ENCODE peak calls at places on chromosomes 12 and 14, in five cellular contexts. B is hepatocyte, O is PC-3, J is HCT116, T is fibroblast of lung. A is an unnamed sample.

GRCh38 chr14:91983571-91983970 is 36.1 kb upstream of the FBLN5 start:
- DNase-seq in J (no peak), O (no peak), B (no peak), T (no peak), A (no peak)

GRCh38 chr12:124747426-124748161 is 116.1 kb downstream of the SCARB1 start:
- DNase-seq in T (peak), O (peak), B (peak), J (no peak), A (peak)

GRCh38 chr14:54087376-54087775 is 130.8 kb upstream of the BMP4 start:
- DNase-seq in O (no peak), B (no peak), J (no peak), T (no peak), A (no peak)

GRCh38 chr14:68513838-68514610 is 278.8 kb downstream of the ZFP36L1 start:
- DNase-seq in O (no peak), B (no peak), J (no peak), T (no peak), A (peak)

GRCh38 chr12:93526786-93527428 is 45.6 kb upstream of the SOCS2 start:
- DNase-seq in J (peak), B (peak), O (peak), T (peak), A (peak)

GRCh38 chr12:67388331-67389163 is 119.4 kb downstream of the CAND1 start:
- DNase-seq in B (peak), T (no peak), J (no peak), O (peak), A (no peak)

GRCh38 chr14:58078471-58078870 is 73.5 kb downstream of the ARMH4 start:
- DNase-seq in T (no peak), O (no peak), J (no peak), B (no peak), A (no peak)

GRCh38 chr12:127811988-127812387 is 455.0 kb upstream of the TMEM132C start:
- DNase-seq in B (peak), J (no peak), O (no peak), T (no peak), A (no peak)

GRCh38 chr14:92680781-92681650 is 67.4 kb downstream of the LGMN start:
- DNase-seq in B (peak), J (peak), T (peak), O (peak), A (peak)

GRCh38 chr14:91368681-91369416 is 48.8 kb downstream of the CCDC88C start:
- DNase-seq in T (no peak), J (no peak), B (no peak), O (no peak), A (no peak)

GRCh38 chr14:104877066-104877805 is 12.2 kb downstream of the CEP170B start:
- DNase-seq in T (no peak), O (no peak), J (no peak), B (no peak), A (no peak)

GRCh38 chr12:9083793-9084192 is 31.9 kb downstream of the A2M start:
- DNase-seq in O (no peak), T (no peak), B (no peak), J (no peak), A (no peak)

GRCh38 chr12:130334937-130335336 is 2.8 kb upstream of the PIWIL1 start:
- DNase-seq in J (no peak), B (no peak), O (no peak), T (no peak), A (peak)

GRCh38 chr14:98963610-98964009 is 308.4 kb downstream of the BCL11B start:
- DNase-seq in T (no peak), O (no peak), J (no peak), B (no peak), A (no peak)

GRCh38 chr14:80260649-80261048 is 49.3 kb upstream of the DIO2 start:
- DNase-seq in T (peak), O (no peak), B (no peak), J (no peak), A (no peak)

GRCh38 chr12:89752331-89752730 is 43.7 kb upstream of the ATP2B1 start:
- DNase-seq in B (no peak), J (no peak), T (no peak), O (no peak), A (no peak)

GRCh38 chr12:106581543-106582263 is 1.1 kb upstream of the RFX4 start:
- DNase-seq in J (no peak), B (peak), T (no peak), O (no peak), A (no peak)

GRCh38 chr12:30993766-30994165 is 67.2 kb downstream of the TSPAN11 start:
- DNase-seq in J (no peak), O (no peak), B (no peak), T (no peak), A (no peak)

GRCh38 chr12:8603858-8604257 is 8.8 kb downstream of the AICDA start:
- DNase-seq in O (no peak), T (no peak), B (no peak), J (no peak), A (no peak)

GRCh38 chr12:90909069-90909676 is 45.8 kb downstream of the CCER1 start:
- DNase-seq in T (peak), J (peak), O (peak), B (peak), A (peak)

GRCh38 chr14:99590746-99591555 is 13.1 kb downstream of the CCDC85C start:
- DNase-seq in B (no peak), J (no peak), T (peak), O (no peak), A (no peak)

GRCh38 chr14:101717663-101718490 is 43.6 kb upstream of the PPP2R5C start:
- DNase-seq in O (no peak), J (no peak), B (no peak), T (no peak), A (no peak)

GRCh38 chr14:61003571-61003970 is 22.5 kb downstream of the SLC38A6 start:
- DNase-seq in T (no peak), B (no peak), O (no peak), J (no peak), A (peak)

GRCh38 chr14:65772901-65773574 is 360.5 kb downstream of the FUT8 start:
- DNase-seq in O (no peak), J (no peak), T (no peak), B (no peak), A (no peak)

GRCh38 chr14:62692490-62693106 is 352.7 kb downstream of the KCNH5 start:
- DNase-seq in B (peak), T (peak), O (no peak), J (no peak), A (peak)

GRCh38 chr12:106115450-106115849 is 23.3 kb downstream of the NUAK1 start:
- DNase-seq in O (no peak), J (no peak), T (no peak), B (no peak), A (no peak)

GRCh38 chr12:108565976-108566375 is 3.6 kb downstream of the ISCU start:
- DNase-seq in J (peak), O (peak), T (peak), B (no peak), A (peak)

GRCh38 chr14:64934338-64934939 is 8.1 kb downstream of the GPX2 start:
- DNase-seq in T (no peak), O (no peak), B (no peak), J (no peak), A (no peak)

GRCh38 chr12:22828059-22828458 is 203.1 kb downstream of the ETNK1 start:
- DNase-seq in T (no peak), B (no peak), J (no peak), O (peak), A (no peak)

GRCh38 chr14:100698066-100698465 is 28.6 kb upstream of the DLK1 start:
- DNase-seq in T (no peak), J (no peak), O (no peak), B (no peak), A (no peak)

GRCh38 chr12:47954058-47954457 is 9.3 kb upstream of the TMEM106C start:
- DNase-seq in O (peak), J (no peak), T (no peak), B (no peak), A (peak)

GRCh38 chr14:84825481-84825880 is 704.5 kb upstream of the FLRT2 start:
- DNase-seq in J (no peak), O (peak), T (peak), B (no peak), A (peak)

GRCh38 chr14:86788229-86788628 is 1204.8 kb downstream of the GALC start:
- DNase-seq in T (peak), B (no peak), O (no peak), J (no peak), A (no peak)

GRCh38 chr12:122130150-122130549 is 43.9 kb downstream of the IL31 start:
- DNase-seq in B (no peak), T (no peak), O (peak), J (peak), A (peak)

GRCh38 chr12:109289004-109289403 is 20.1 kb downstream of the FOXN4 start:
- DNase-seq in B (no peak), J (no peak), O (no peak), T (peak), A (no peak)

GRCh38 chr12:129635003-129635685 is 268.7 kb downstream of the TMEM132D start:
- DNase-seq in O (no peak), T (no peak), B (no peak), J (no peak), A (no peak)

GRCh38 chr14:95098984-95099599 is 58.2 kb downstream of the DICER1 start:
- DNase-seq in B (peak), O (peak), J (peak), T (peak), A (peak)

GRCh38 chr14:97221572-97221971 is 424.4 kb downstream of the VRK1 start:
- DNase-seq in J (no peak), B (no peak), T (no peak), O (no peak), A (no peak)

GRCh38 chr14:50828738-50829471 is 2.1 kb downstream of the NIN start:
- DNase-seq in B (no peak), T (no peak), O (no peak), J (no peak), A (no peak)

GRCh38 chr14:50831704-50832130 is 755 bp upstream of the NIN start:
- DNase-seq in O (no peak), J (no peak), B (peak), T (no peak), A (no peak)

GRCh38 chr14:50829472-50830043 is 1.4 kb downstream of the NIN start:
- DNase-seq in B (no peak), J (no peak), O (no peak), T (no peak), A (no peak)

GRCh38 chr14:50830932-50831703 is at the start of gene NIN:
- DNase-seq in B (peak), O (peak), T (peak), J (no peak), A (peak)

GRCh38 chr14:50830044-50830931 is 674 bp downstream of the NIN start:
- DNase-seq in O (peak), B (peak), J (no peak), T (peak), A (peak)
- TF ChIP-seq EZH2 in O (no peak), B (peak), J (no peak), T (no peak), A (no peak)

GRCh38 chr14:74765721-74766120 is 2.6 kb downstream of the YLPM1 start:
- DNase-seq in T (no peak), O (no peak), J (no peak), B (no peak), A (no peak)

DNA sequence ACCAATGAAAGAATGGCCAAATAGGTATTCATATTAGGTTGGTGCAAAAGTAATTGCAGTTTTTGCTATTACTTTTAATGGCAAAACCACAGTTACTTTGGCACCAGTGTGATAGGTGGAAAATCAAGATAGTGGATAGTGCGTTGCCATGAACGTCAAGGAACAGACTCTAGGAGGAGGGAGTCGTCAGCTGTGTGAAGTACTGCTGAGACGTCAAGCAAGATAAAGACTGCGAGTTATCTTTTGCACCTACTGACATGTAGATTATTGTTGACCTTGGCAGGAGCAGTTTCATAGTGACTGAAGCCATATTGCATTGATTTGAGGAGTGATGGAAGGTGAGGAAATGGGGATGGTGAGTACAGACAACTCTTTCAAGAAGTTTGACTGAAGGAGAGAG is 8.3 kb downstream of the YLPM1 start:
- DNase-seq in T (no peak), O (no peak), J (no peak), B (no peak), A (no peak)
- TF ChIP-seq EZH2 in T (no peak), O (no peak), J (no peak), B (no peak), A (no peak)

GRCh38 chr12:96912261-96912660 is 5.2 kb downstream of the NEDD1 start:
- DNase-seq in O (no peak), T (no peak), B (no peak), J (no peak), A (no peak)
- TF ChIP-seq EZH2 in O (no peak), T (no peak), B (no peak), J (no peak), A (no peak)

DNA sequence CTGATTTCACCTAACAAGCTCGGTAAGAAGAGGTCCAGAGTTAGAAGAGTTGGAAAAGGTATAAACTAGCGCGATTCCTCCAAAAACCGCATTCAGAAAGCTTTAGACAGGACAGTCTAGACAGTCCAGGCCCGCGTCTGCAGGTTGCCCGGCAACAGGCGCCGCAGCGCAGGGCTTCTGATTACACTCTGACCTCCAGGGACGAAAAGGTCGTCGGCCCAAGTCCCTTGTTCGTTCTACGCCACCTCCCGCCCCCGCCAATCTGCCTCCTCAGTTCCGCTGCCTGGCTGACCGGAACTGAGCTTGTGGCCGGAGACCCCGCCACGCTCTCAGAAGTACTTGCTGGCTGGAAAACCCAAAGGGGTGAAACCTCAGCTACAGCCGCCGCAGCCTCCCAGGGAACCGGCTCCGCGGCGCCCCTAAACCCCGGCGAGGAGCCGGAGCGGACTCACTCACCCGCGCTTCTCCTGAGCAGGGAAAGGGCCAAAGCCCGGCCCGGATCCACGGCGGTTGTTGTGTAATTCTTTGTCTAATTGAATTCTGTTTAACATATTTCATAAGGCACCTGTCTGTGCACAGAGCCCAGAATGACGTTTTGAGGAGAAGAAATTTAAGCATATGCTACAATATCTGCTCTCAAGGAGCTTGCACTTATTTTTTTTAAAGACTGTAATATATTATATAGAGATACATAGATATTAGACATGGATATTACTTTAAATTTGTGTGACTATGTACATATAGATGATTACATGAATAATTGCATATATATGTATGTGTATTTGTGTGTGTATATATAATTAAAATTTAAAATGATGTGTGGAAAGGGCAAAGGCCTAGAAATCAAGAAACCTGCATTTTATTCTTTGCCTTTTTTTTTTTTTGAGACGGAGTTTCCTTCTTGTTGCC is at the start of gene CAPS2:
- DNase-seq in B (peak), O (peak), T (peak), J (peak), A (peak)
- TF ChIP-seq EZH2 in B (no peak), O (no peak), T (no peak), J (no peak), A (no peak)

DNA sequence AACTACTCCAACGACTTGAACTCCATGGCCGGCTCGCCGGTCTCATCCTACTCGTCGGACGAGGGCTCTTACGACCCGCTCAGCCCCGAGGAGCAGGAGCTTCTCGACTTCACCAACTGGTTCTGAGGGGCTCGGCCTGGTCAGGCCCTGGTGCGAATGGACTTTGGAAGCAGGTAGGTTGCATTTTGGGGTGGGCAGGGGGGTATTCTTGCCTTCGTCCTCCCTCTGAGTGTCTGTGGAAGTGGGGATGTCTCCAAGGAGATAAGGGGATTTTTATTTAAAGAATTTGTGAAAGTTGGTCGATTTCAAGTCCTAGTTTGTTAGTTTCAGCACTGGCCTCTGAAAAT is 1.3 kb downstream of the ASCL1 start:
- DNase-seq in J (no peak), B (no peak), T (no peak), O (no peak), A (no peak)
- TF ChIP-seq EZH2 in J (no peak), B (no peak), T (no peak), O (no peak), A (peak)

DNA sequence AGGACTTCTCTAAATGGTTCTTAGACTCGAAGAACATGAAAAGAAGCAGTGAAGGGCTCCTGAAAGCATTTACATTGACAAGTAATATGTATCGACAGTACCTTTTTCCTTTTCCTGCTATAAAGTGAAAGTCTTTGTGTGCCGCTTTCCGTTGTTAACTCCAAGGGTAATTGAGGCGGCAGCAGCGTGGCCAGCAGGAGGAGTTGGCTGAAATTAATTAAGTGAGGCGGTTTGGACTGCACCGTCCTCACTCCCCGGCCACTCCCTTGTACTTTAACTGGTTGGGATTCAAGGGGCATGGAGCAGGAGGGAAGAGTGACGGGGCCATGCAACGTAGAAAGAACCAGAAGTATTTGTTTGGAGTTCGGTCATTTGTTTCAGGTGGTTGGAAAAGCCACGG is 34.3 kb upstream of the OTX2 start:
- DNase-seq in O (no peak), T (no peak), J (no peak), B (no peak), A (no peak)
- TF ChIP-seq EZH2 in O (no peak), T (no peak), J (no peak), B (no peak), A (no peak)

GRCh38 chr14:72894623-72895378 is 900 bp upstream of the DPF3 start:
- DNase-seq in O (peak), J (no peak), T (no peak), B (peak), A (no peak)
- TF ChIP-seq EZH2 in O (no peak), J (no peak), T (no peak), B (peak), A (no peak)

GRCh38 chr14:76377675-76378074 is 1.7 kb downstream of the ESRRB start:
- DNase-seq in O (no peak), T (no peak), J (no peak), B (no peak), A (no peak)
- TF ChIP-seq EZH2 in O (no peak), T (no peak), J (no peak), B (no peak), A (peak)

GRCh38 chr12:113476093-113476986 is 4.7 kb upstream of the LHX5 start:
- DNase-seq in O (no peak), J (no peak), T (no peak), B (no peak), A (no peak)
- TF ChIP-seq EZH2 in O (peak), J (no peak), T (peak), B (peak), A (peak)